ENCODE peak calls at places on chromosomes 16 and 17, in six cellular contexts. One of them, this sample, is unnamed.
A peak's percentile ranks its signal among the peaks of the same experiment; 100 is the strongest.

GRCh38 chr16:10752843-10753523 is 9.3 kb downstream of the NUBP1 start:
- DNase-seq in left cardiac atrium: peak; percentile 70
- DNase-seq in cardiac fibroblast: no peak
- DNase-seq in activated effector memory CD4-positive, alpha-beta T cell treated with anti-CD3 and anti-CD28 coated beads, Interleukin-2, amount 50 U/mL, for 16 hours: no peak
- DNase-seq in stimulated activated CD8-positive, alpha-beta memory T cell treated with anti-CD3 and anti-CD28 coated beads, Interleukin-4, amount 100 ng/mL, for 24 hours: no peak
- DNase-seq in GM04503: no peak
- DNase-seq in this sample: no peak

GRCh38 chr16:2333772-2334379 is 6.7 kb downstream of the ABCA3 start:
- DNase-seq in stimulated activated CD8-positive, alpha-beta memory T cell treated with anti-CD3 and anti-CD28 coated beads, Interleukin-4, amount 100 ng/mL, for 24 hours: no peak
- DNase-seq in cardiac fibroblast: no peak
- DNase-seq in activated effector memory CD4-positive, alpha-beta T cell treated with anti-CD3 and anti-CD28 coated beads, Interleukin-2, amount 50 U/mL, for 16 hours: no peak
- DNase-seq in GM04503: no peak
- DNase-seq in left cardiac atrium: no peak
- DNase-seq in this sample: no peak

GRCh38 chr16:49489686-49490320 is 116.2 kb downstream of the C16orf78 start:
- DNase-seq in activated effector memory CD4-positive, alpha-beta T cell treated with anti-CD3 and anti-CD28 coated beads, Interleukin-2, amount 50 U/mL, for 16 hours: peak; percentile 53
- DNase-seq in cardiac fibroblast: no peak
- DNase-seq in left cardiac atrium: no peak
- DNase-seq in GM04503: no peak
- DNase-seq in stimulated activated CD8-positive, alpha-beta memory T cell treated with anti-CD3 and anti-CD28 coated beads, Interleukin-4, amount 100 ng/mL, for 24 hours: no peak
- DNase-seq in this sample: no peak

GRCh38 chr17:2710804-2711607 is 558 bp downstream of the CLUH start:
- DNase-seq in GM04503: no peak
- DNase-seq in cardiac fibroblast: no peak
- DNase-seq in stimulated activated CD8-positive, alpha-beta memory T cell treated with anti-CD3 and anti-CD28 coated beads, Interleukin-4, amount 100 ng/mL, for 24 hours: no peak
- DNase-seq in left cardiac atrium: peak; percentile 42
- DNase-seq in activated effector memory CD4-positive, alpha-beta T cell treated with anti-CD3 and anti-CD28 coated beads, Interleukin-2, amount 50 U/mL, for 16 hours: peak; percentile 77
- DNase-seq in this sample: no peak

GRCh38 chr17:37310940-37311339 is 64.8 kb upstream of the C17orf78 start:
- DNase-seq in stimulated activated CD8-positive, alpha-beta memory T cell treated with anti-CD3 and anti-CD28 coated beads, Interleukin-4, amount 100 ng/mL, for 24 hours: no peak
- DNase-seq in activated effector memory CD4-positive, alpha-beta T cell treated with anti-CD3 and anti-CD28 coated beads, Interleukin-2, amount 50 U/mL, for 16 hours: no peak
- DNase-seq in left cardiac atrium: no peak
- DNase-seq in cardiac fibroblast: no peak
- DNase-seq in GM04503: peak; percentile 50
- DNase-seq in this sample: no peak

GRCh38 chr17:8439681-8440080 is 4.0 kb downstream of the NDEL1 start:
- DNase-seq in left cardiac atrium: no peak
- DNase-seq in activated effector memory CD4-positive, alpha-beta T cell treated with anti-CD3 and anti-CD28 coated beads, Interleukin-2, amount 50 U/mL, for 16 hours: no peak
- DNase-seq in stimulated activated CD8-positive, alpha-beta memory T cell treated with anti-CD3 and anti-CD28 coated beads, Interleukin-4, amount 100 ng/mL, for 24 hours: no peak
- DNase-seq in cardiac fibroblast: no peak
- DNase-seq in GM04503: no peak
- DNase-seq in this sample: no peak

GRCh38 chr17:69643686-69644085 is 229.2 kb downstream of the MAP2K6 start:
- DNase-seq in stimulated activated CD8-positive, alpha-beta memory T cell treated with anti-CD3 and anti-CD28 coated beads, Interleukin-4, amount 100 ng/mL, for 24 hours: no peak
- DNase-seq in activated effector memory CD4-positive, alpha-beta T cell treated with anti-CD3 and anti-CD28 coated beads, Interleukin-2, amount 50 U/mL, for 16 hours: no peak
- DNase-seq in left cardiac atrium: no peak
- DNase-seq in GM04503: peak; percentile 10
- DNase-seq in cardiac fibroblast: peak; percentile 25
- DNase-seq in this sample: no peak

GRCh38 chr17:39208893-39209292 is 8.8 kb downstream of the RPL19 start:
- DNase-seq in activated effector memory CD4-positive, alpha-beta T cell treated with anti-CD3 and anti-CD28 coated beads, Interleukin-2, amount 50 U/mL, for 16 hours: no peak
- DNase-seq in left cardiac atrium: no peak
- DNase-seq in stimulated activated CD8-positive, alpha-beta memory T cell treated with anti-CD3 and anti-CD28 coated beads, Interleukin-4, amount 100 ng/mL, for 24 hours: no peak
- DNase-seq in cardiac fibroblast: no peak
- DNase-seq in GM04503: no peak
- DNase-seq in this sample: no peak

GRCh38 chr16:67842509-67843342 is 606 bp downstream of the THAP11 start:
- DNase-seq in GM04503: no peak
- DNase-seq in stimulated activated CD8-positive, alpha-beta memory T cell treated with anti-CD3 and anti-CD28 coated beads, Interleukin-4, amount 100 ng/mL, for 24 hours: peak; percentile 33
- DNase-seq in cardiac fibroblast: peak; percentile 66
- DNase-seq in activated effector memory CD4-positive, alpha-beta T cell treated with anti-CD3 and anti-CD28 coated beads, Interleukin-2, amount 50 U/mL, for 16 hours: peak; percentile 86
- DNase-seq in left cardiac atrium: peak; percentile 73
- DNase-seq in this sample: peak; percentile 81

GRCh38 chr17:46968224-46968834 is 10.7 kb downstream of the RPRML start:
- DNase-seq in stimulated activated CD8-positive, alpha-beta memory T cell treated with anti-CD3 and anti-CD28 coated beads, Interleukin-4, amount 100 ng/mL, for 24 hours: no peak
- DNase-seq in activated effector memory CD4-positive, alpha-beta T cell treated with anti-CD3 and anti-CD28 coated beads, Interleukin-2, amount 50 U/mL, for 16 hours: no peak
- DNase-seq in GM04503: no peak
- DNase-seq in cardiac fibroblast: no peak
- DNase-seq in left cardiac atrium: no peak
- DNase-seq in this sample: no peak

GRCh38 chr17:42312035-42312284 is 23.7 kb downstream of the STAT5A start:
- DNase-seq in activated effector memory CD4-positive, alpha-beta T cell treated with anti-CD3 and anti-CD28 coated beads, Interleukin-2, amount 50 U/mL, for 16 hours: no peak
- DNase-seq in left cardiac atrium: no peak
- DNase-seq in GM04503: no peak
- DNase-seq in cardiac fibroblast: no peak
- DNase-seq in stimulated activated CD8-positive, alpha-beta memory T cell treated with anti-CD3 and anti-CD28 coated beads, Interleukin-4, amount 100 ng/mL, for 24 hours: no peak
- DNase-seq in this sample: no peak

GRCh38 chr17:7128174-7128573 is 13.6 kb upstream of the ASGR2 start:
- DNase-seq in GM04503: no peak
- DNase-seq in left cardiac atrium: no peak
- DNase-seq in activated effector memory CD4-positive, alpha-beta T cell treated with anti-CD3 and anti-CD28 coated beads, Interleukin-2, amount 50 U/mL, for 16 hours: peak; percentile 21
- DNase-seq in cardiac fibroblast: no peak
- DNase-seq in stimulated activated CD8-positive, alpha-beta memory T cell treated with anti-CD3 and anti-CD28 coated beads, Interleukin-4, amount 100 ng/mL, for 24 hours: no peak
- DNase-seq in this sample: no peak

GRCh38 chr17:58756246-58757161 is 850 bp downstream of the PPM1E start:
- DNase-seq in left cardiac atrium: no peak
- DNase-seq in stimulated activated CD8-positive, alpha-beta memory T cell treated with anti-CD3 and anti-CD28 coated beads, Interleukin-4, amount 100 ng/mL, for 24 hours: no peak
- DNase-seq in activated effector memory CD4-positive, alpha-beta T cell treated with anti-CD3 and anti-CD28 coated beads, Interleukin-2, amount 50 U/mL, for 16 hours: no peak
- DNase-seq in GM04503: no peak
- DNase-seq in cardiac fibroblast: no peak
- DNase-seq in this sample: no peak

GRCh38 chr16:57966133-57966805 is 4.7 kb downstream of the CNGB1 start:
- DNase-seq in cardiac fibroblast: peak; percentile 48
- DNase-seq in left cardiac atrium: no peak
- DNase-seq in GM04503: no peak
- DNase-seq in stimulated activated CD8-positive, alpha-beta memory T cell treated with anti-CD3 and anti-CD28 coated beads, Interleukin-4, amount 100 ng/mL, for 24 hours: no peak
- DNase-seq in activated effector memory CD4-positive, alpha-beta T cell treated with anti-CD3 and anti-CD28 coated beads, Interleukin-2, amount 50 U/mL, for 16 hours: no peak
- DNase-seq in this sample: no peak

GRCh38 chr17:68497885-68498319 is 14.3 kb upstream of the PRKAR1A start:
- DNase-seq in activated effector memory CD4-positive, alpha-beta T cell treated with anti-CD3 and anti-CD28 coated beads, Interleukin-2, amount 50 U/mL, for 16 hours: no peak
- DNase-seq in GM04503: no peak
- DNase-seq in cardiac fibroblast: no peak
- DNase-seq in left cardiac atrium: no peak
- DNase-seq in stimulated activated CD8-positive, alpha-beta memory T cell treated with anti-CD3 and anti-CD28 coated beads, Interleukin-4, amount 100 ng/mL, for 24 hours: no peak
- DNase-seq in this sample: no peak

GRCh38 chr16:81623365-81624102 is 155.6 kb upstream of the PLCG2 start:
- DNase-seq in GM04503: no peak
- DNase-seq in activated effector memory CD4-positive, alpha-beta T cell treated with anti-CD3 and anti-CD28 coated beads, Interleukin-2, amount 50 U/mL, for 16 hours: peak; percentile 80
- DNase-seq in left cardiac atrium: no peak
- DNase-seq in stimulated activated CD8-positive, alpha-beta memory T cell treated with anti-CD3 and anti-CD28 coated beads, Interleukin-4, amount 100 ng/mL, for 24 hours: peak; percentile 27
- DNase-seq in cardiac fibroblast: peak; percentile 68
- DNase-seq in this sample: no peak

GRCh38 chr17:69239611-69240010 is 11.0 kb upstream of the ABCA10 start:
- DNase-seq in activated effector memory CD4-positive, alpha-beta T cell treated with anti-CD3 and anti-CD28 coated beads, Interleukin-2, amount 50 U/mL, for 16 hours: no peak
- DNase-seq in cardiac fibroblast: no peak
- DNase-seq in stimulated activated CD8-positive, alpha-beta memory T cell treated with anti-CD3 and anti-CD28 coated beads, Interleukin-4, amount 100 ng/mL, for 24 hours: no peak
- DNase-seq in GM04503: no peak
- DNase-seq in left cardiac atrium: no peak
- DNase-seq in this sample: no peak

GRCh38 chr17:3966720-3967363 is 2.6 kb upstream of the ATP2A3 start:
- DNase-seq in left cardiac atrium: no peak
- DNase-seq in GM04503: no peak
- DNase-seq in activated effector memory CD4-positive, alpha-beta T cell treated with anti-CD3 and anti-CD28 coated beads, Interleukin-2, amount 50 U/mL, for 16 hours: no peak
- DNase-seq in stimulated activated CD8-positive, alpha-beta memory T cell treated with anti-CD3 and anti-CD28 coated beads, Interleukin-4, amount 100 ng/mL, for 24 hours: no peak
- DNase-seq in cardiac fibroblast: no peak
- DNase-seq in this sample: no peak

GRCh38 chr17:66715745-66716156 is 119.2 kb upstream of the CACNG5 start:
- DNase-seq in activated effector memory CD4-positive, alpha-beta T cell treated with anti-CD3 and anti-CD28 coated beads, Interleukin-2, amount 50 U/mL, for 16 hours: no peak
- DNase-seq in stimulated activated CD8-positive, alpha-beta memory T cell treated with anti-CD3 and anti-CD28 coated beads, Interleukin-4, amount 100 ng/mL, for 24 hours: no peak
- DNase-seq in cardiac fibroblast: peak; percentile 76
- DNase-seq in left cardiac atrium: no peak
- DNase-seq in GM04503: peak; percentile 20
- DNase-seq in this sample: no peak

GRCh38 chr17:32671891-32672290 is 185.1 kb downstream of the CDK5R1 start:
- DNase-seq in cardiac fibroblast: peak; percentile 26
- DNase-seq in GM04503: no peak
- DNase-seq in activated effector memory CD4-positive, alpha-beta T cell treated with anti-CD3 and anti-CD28 coated beads, Interleukin-2, amount 50 U/mL, for 16 hours: no peak
- DNase-seq in left cardiac atrium: peak; percentile 66
- DNase-seq in stimulated activated CD8-positive, alpha-beta memory T cell treated with anti-CD3 and anti-CD28 coated beads, Interleukin-4, amount 100 ng/mL, for 24 hours: no peak
- DNase-seq in this sample: no peak

GRCh38 chr17:45171338-45172231 is 9.9 kb downstream of the HEXIM2 start:
- DNase-seq in activated effector memory CD4-positive, alpha-beta T cell treated with anti-CD3 and anti-CD28 coated beads, Interleukin-2, amount 50 U/mL, for 16 hours: no peak
- DNase-seq in stimulated activated CD8-positive, alpha-beta memory T cell treated with anti-CD3 and anti-CD28 coated beads, Interleukin-4, amount 100 ng/mL, for 24 hours: no peak
- DNase-seq in left cardiac atrium: peak; percentile 43
- DNase-seq in GM04503: no peak
- DNase-seq in cardiac fibroblast: peak; percentile 22
- DNase-seq in this sample: no peak

GRCh38 chr16:30609002-30609927 is 924 bp downstream of the ZNF689 start:
- DNase-seq in cardiac fibroblast: peak; percentile 54
- DNase-seq in stimulated activated CD8-positive, alpha-beta memory T cell treated with anti-CD3 and anti-CD28 coated beads, Interleukin-4, amount 100 ng/mL, for 24 hours: peak; percentile 37
- DNase-seq in left cardiac atrium: peak; percentile 63
- DNase-seq in activated effector memory CD4-positive, alpha-beta T cell treated with anti-CD3 and anti-CD28 coated beads, Interleukin-2, amount 50 U/mL, for 16 hours: peak; percentile 81
- DNase-seq in GM04503: no peak
- DNase-seq in this sample: no peak

GRCh38 chr17:41308251-41308917 is 725 bp downstream of the KRTAP16-1 start:
- DNase-seq in GM04503: no peak
- DNase-seq in left cardiac atrium: peak; percentile 40
- DNase-seq in activated effector memory CD4-positive, alpha-beta T cell treated with anti-CD3 and anti-CD28 coated beads, Interleukin-2, amount 50 U/mL, for 16 hours: peak; percentile 87
- DNase-seq in cardiac fibroblast: no peak
- DNase-seq in stimulated activated CD8-positive, alpha-beta memory T cell treated with anti-CD3 and anti-CD28 coated beads, Interleukin-4, amount 100 ng/mL, for 24 hours: peak; percentile 49
- DNase-seq in this sample: peak; percentile 39

GRCh38 chr17:20280832-20281231 is 186.5 kb downstream of the LGALS9B start:
- DNase-seq in left cardiac atrium: no peak
- DNase-seq in stimulated activated CD8-positive, alpha-beta memory T cell treated with anti-CD3 and anti-CD28 coated beads, Interleukin-4, amount 100 ng/mL, for 24 hours: no peak
- DNase-seq in activated effector memory CD4-positive, alpha-beta T cell treated with anti-CD3 and anti-CD28 coated beads, Interleukin-2, amount 50 U/mL, for 16 hours: no peak
- DNase-seq in GM04503: no peak
- DNase-seq in cardiac fibroblast: no peak
- DNase-seq in this sample: no peak

GRCh38 chr17:9173386-9173983 is 152.2 kb downstream of the NTN1 start:
- DNase-seq in activated effector memory CD4-positive, alpha-beta T cell treated with anti-CD3 and anti-CD28 coated beads, Interleukin-2, amount 50 U/mL, for 16 hours: no peak
- DNase-seq in cardiac fibroblast: no peak
- DNase-seq in left cardiac atrium: no peak
- DNase-seq in GM04503: no peak
- DNase-seq in stimulated activated CD8-positive, alpha-beta memory T cell treated with anti-CD3 and anti-CD28 coated beads, Interleukin-4, amount 100 ng/mL, for 24 hours: no peak
- DNase-seq in this sample: no peak

GRCh38 chr16:12557808-12558207 is 245.9 kb downstream of the CPPED1 start:
- DNase-seq in activated effector memory CD4-positive, alpha-beta T cell treated with anti-CD3 and anti-CD28 coated beads, Interleukin-2, amount 50 U/mL, for 16 hours: no peak
- DNase-seq in GM04503: no peak
- DNase-seq in cardiac fibroblast: no peak
- DNase-seq in stimulated activated CD8-positive, alpha-beta memory T cell treated with anti-CD3 and anti-CD28 coated beads, Interleukin-4, amount 100 ng/mL, for 24 hours: no peak
- DNase-seq in left cardiac atrium: no peak
- DNase-seq in this sample: no peak

GRCh38 chr17:73427198-73427597 is 115.4 kb upstream of the CDC42EP4 start:
- DNase-seq in activated effector memory CD4-positive, alpha-beta T cell treated with anti-CD3 and anti-CD28 coated beads, Interleukin-2, amount 50 U/mL, for 16 hours: no peak
- DNase-seq in stimulated activated CD8-positive, alpha-beta memory T cell treated with anti-CD3 and anti-CD28 coated beads, Interleukin-4, amount 100 ng/mL, for 24 hours: no peak
- DNase-seq in cardiac fibroblast: no peak
- DNase-seq in left cardiac atrium: no peak
- DNase-seq in GM04503: no peak
- DNase-seq in this sample: no peak

GRCh38 chr16:20023190-20023589 is 50.5 kb downstream of the GPR139 start:
- DNase-seq in stimulated activated CD8-positive, alpha-beta memory T cell treated with anti-CD3 and anti-CD28 coated beads, Interleukin-4, amount 100 ng/mL, for 24 hours: no peak
- DNase-seq in cardiac fibroblast: peak; percentile 7
- DNase-seq in GM04503: no peak
- DNase-seq in activated effector memory CD4-positive, alpha-beta T cell treated with anti-CD3 and anti-CD28 coated beads, Interleukin-2, amount 50 U/mL, for 16 hours: no peak
- DNase-seq in left cardiac atrium: no peak
- DNase-seq in this sample: no peak

GRCh38 chr17:73255671-73256181 is 6.0 kb downstream of the CPSF4L start:
- DNase-seq in stimulated activated CD8-positive, alpha-beta memory T cell treated with anti-CD3 and anti-CD28 coated beads, Interleukin-4, amount 100 ng/mL, for 24 hours: peak; percentile 29
- DNase-seq in GM04503: no peak
- DNase-seq in activated effector memory CD4-positive, alpha-beta T cell treated with anti-CD3 and anti-CD28 coated beads, Interleukin-2, amount 50 U/mL, for 16 hours: peak; percentile 85
- DNase-seq in cardiac fibroblast: peak; percentile 35
- DNase-seq in left cardiac atrium: peak; percentile 43
- DNase-seq in this sample: peak; percentile 79

GRCh38 chr17:73293031-73293430 is 18.8 kb downstream of the CDC42EP4 start:
- DNase-seq in stimulated activated CD8-positive, alpha-beta memory T cell treated with anti-CD3 and anti-CD28 coated beads, Interleukin-4, amount 100 ng/mL, for 24 hours: no peak
- DNase-seq in GM04503: no peak
- DNase-seq in cardiac fibroblast: no peak
- DNase-seq in activated effector memory CD4-positive, alpha-beta T cell treated with anti-CD3 and anti-CD28 coated beads, Interleukin-2, amount 50 U/mL, for 16 hours: no peak
- DNase-seq in left cardiac atrium: no peak
- DNase-seq in this sample: no peak

This sample was measured in stimulated activated effector memory CD8-positive, alpha-beta T cell treated with anti-CD3 and anti-CD28 coated beads, Interleukin-12 subunit alpha, Interleukin-12 subunit beta, amount 100 ng/mL, for 72 hours.